ENCODE peak calls at places on chromosomes 11 and 22, in ten cellular contexts. C, U, J, R, F, W, A, D, L and P are unnamed samples.

GRCh38 chr11:110305169-110306018 is 9.0 kb upstream of the RDX start:
- DNase-seq in W (no peak), F (no peak), C (no peak), A (peak), D (no peak), L (peak), J (no peak), R (no peak), U (peak), P (peak)

GRCh38 chr11:76654310-76654851 is 16.2 kb downstream of the LRRC32 start:
- DNase-seq in J (no peak), C (no peak), L (no peak), F (peak), W (no peak), A (no peak), R (peak), U (no peak), D (no peak), P (peak)

GRCh38 chr11:729492-730074 is 17.7 kb upstream of the TALDO1 start:
- DNase-seq in F (no peak), U (no peak), R (no peak), A (no peak), C (no peak), W (no peak), J (no peak), D (no peak), L (no peak), P (no peak)

GRCh38 chr11:64777449-64778222 is 706 bp downstream of the SF1 start:
- DNase-seq in C (peak), J (peak), F (peak), U (peak), R (peak), D (peak), A (peak), L (peak), W (peak), P (peak)

GRCh38 chr11:119751281-119752060 is 22.5 kb upstream of the NECTIN1 start:
- DNase-seq in R (no peak), U (no peak), F (no peak), A (peak), C (peak), D (no peak), L (no peak), W (no peak), J (no peak), P (no peak)

GRCh38 chr22:49240016-49240380 is 587.7 kb downstream of the BRD1 start:
- DNase-seq in L (no peak), U (no peak), D (no peak), F (no peak), A (no peak), C (no peak), R (no peak), J (no peak), W (no peak), P (no peak)

GRCh38 chr22:17552737-17553136 is 10.6 kb upstream of the SLC25A18 start:
- DNase-seq in D (no peak), R (no peak), F (peak), W (no peak), A (no peak), L (no peak), J (no peak), U (no peak), C (no peak), P (no peak)

GRCh38 chr22:42074153-42074750 is at the start of gene PHETA2:
- DNase-seq in L (no peak), R (peak), J (no peak), D (no peak), F (peak), W (peak), A (no peak), C (peak), U (no peak), P (peak)

GRCh38 chr22:24588370-24588755 is 4.5 kb downstream of the LRRC75B start:
- DNase-seq in D (no peak), F (no peak), U (no peak), L (no peak), J (no peak), C (no peak), A (no peak), W (peak), R (no peak), P (no peak)

GRCh38 chr22:24141586-24141985 is 39.7 kb upstream of the SUSD2 start:
- DNase-seq in R (peak), A (no peak), C (peak), W (no peak), J (no peak), U (no peak), L (peak), D (no peak), F (no peak), P (peak)

GRCh38 chr11:35103366-35104194 is 35.4 kb upstream of the CD44 start:
- DNase-seq in C (no peak), L (no peak), R (peak), J (no peak), D (no peak), F (no peak), U (no peak), W (no peak), A (no peak), P (no peak)

GRCh38 chr11:103097279-103097678 is 5.3 kb upstream of the DCUN1D5 start:
- DNase-seq in L (no peak), A (no peak), U (no peak), W (no peak), J (no peak), C (no peak), D (no peak), R (no peak), F (no peak), P (no peak)